ENCODE peak calls at places on chromosomes 7 and 10, in four cellular contexts. G is K562, L is IMR-90, K is GM12878. Q is an unnamed sample.

GRCh38 chr10:104077282-104078151 is 8.2 kb downstream of the COL17A1 start:
- DNase-seq in G (no peak), L (no peak), K (no peak), Q (peak)

GRCh38 chr10:103540722-103541121 is 47.2 kb downstream of the NEURL1 start:
- DNase-seq in G (no peak), L (peak), K (no peak), Q (no peak)

GRCh38 chr7:111324228-111324627 is 233.3 kb downstream of the LRRN3 start:
- DNase-seq in G (no peak), L (no peak), K (peak), Q (no peak)

GRCh38 chr10:89115876-89116627 is 91.1 kb downstream of the CH25H start:
- DNase-seq in G (no peak), L (peak), K (no peak), Q (peak)

GRCh38 chr10:92590623-92591549 is 2.0 kb upstream of the KIF11 start:
- DNase-seq in G (peak), L (peak), K (no peak), Q (peak)

GRCh38 chr7:151088856-151089699 is 2.8 kb downstream of the AGAP3 start:
- DNase-seq in G (no peak), L (peak), K (no peak), Q (peak)

GRCh38 chr10:112946649-112947048 is 3.4 kb upstream of the TCF7L2 start:
- DNase-seq in G (no peak), L (no peak), K (no peak), Q (no peak)

GRCh38 chr7:92366730-92367129 is 80.6 kb upstream of the GATAD1 start:
- DNase-seq in G (no peak), L (peak), K (no peak), Q (no peak)

GRCh38 chr7:151212626-151213025 is 2.3 kb upstream of the H2BK1 start:
- DNase-seq in G (no peak), L (no peak), K (no peak), Q (no peak)

GRCh38 chr7:32043688-32044087 is 26.5 kb downstream of the PDE1C start:
- DNase-seq in G (no peak), L (peak), K (no peak), Q (no peak)
- TF ChIP-seq FOS in G (no peak), L (peak), K (no peak), Q (no peak)

GRCh38 chr7:87599336-87599735 is 1.3 kb downstream of the ABCB1 start:
- DNase-seq in G (no peak), L (no peak), K (peak), Q (no peak)

GRCh38 chr7:87596136-87596535 is 4.5 kb downstream of the ABCB1 start:
- DNase-seq in G (no peak), L (no peak), K (no peak), Q (no peak)

GRCh38 chr7:87600130-87601124 is at the start of gene ABCB1:
- DNase-seq in G (no peak), L (peak), K (no peak), Q (peak)

GRCh38 chr7:87598234-87599009 is 2.3 kb downstream of the ABCB1 start:
- DNase-seq in G (no peak), L (no peak), K (no peak), Q (no peak)

DNA sequence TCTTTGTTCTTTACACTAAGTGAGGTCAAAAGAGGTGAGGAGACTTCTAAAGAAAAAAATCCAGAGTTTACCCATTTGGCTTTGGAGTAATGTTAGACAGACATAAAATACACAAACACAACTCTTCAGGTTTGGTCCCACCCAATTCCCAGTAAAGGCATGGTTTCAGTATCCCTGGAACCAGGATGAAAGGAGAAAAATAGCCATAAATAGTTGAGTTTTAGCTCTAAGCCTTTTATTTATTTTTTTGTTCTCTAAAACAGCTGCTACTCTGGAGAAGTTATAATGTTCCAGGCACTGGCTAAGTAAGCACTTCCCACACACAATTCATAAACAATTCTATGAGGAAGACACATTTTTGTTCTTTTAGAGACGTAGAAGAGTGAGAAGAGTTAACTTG is 4.0 kb downstream of the ABCB1 start:
- DNase-seq in G (no peak), L (no peak), K (no peak), Q (no peak)
- H2AFZ ChIP-seq in G (no peak), L (no peak), K (no peak), Q (no peak)

DNA sequence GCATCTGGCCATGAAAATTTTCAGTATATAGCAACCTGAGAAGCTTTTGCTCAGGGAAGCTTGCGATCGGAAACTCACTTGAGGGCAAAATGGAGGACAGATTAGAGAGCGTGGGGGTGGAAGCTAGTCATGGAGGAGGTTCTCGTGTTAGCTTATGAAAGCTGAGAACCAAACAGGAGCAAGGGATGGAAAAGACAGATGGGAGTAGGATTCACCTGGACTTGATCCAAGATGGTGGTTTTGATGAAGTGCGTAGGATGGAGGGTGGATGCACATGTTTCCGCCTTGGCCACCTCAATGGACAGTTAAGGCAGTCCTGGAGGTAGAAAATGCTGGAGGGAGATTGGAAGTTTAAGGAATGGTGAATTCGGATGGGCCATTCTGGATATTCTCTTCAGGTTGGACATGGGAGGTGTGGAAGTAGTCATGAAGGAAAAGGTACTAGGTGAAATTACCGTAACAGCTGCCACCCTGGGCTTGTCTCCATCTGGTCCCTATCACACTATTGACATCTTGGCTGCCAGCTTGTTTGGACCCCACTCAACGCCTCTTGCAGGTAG is 6.3 kb upstream of the C10orf95 start:
- DNase-seq in G (no peak), L (no peak), K (no peak), Q (no peak)
- H3K9ac ChIP-seq in G (no peak), L (no peak), K (no peak), Q (no peak)

DNA sequence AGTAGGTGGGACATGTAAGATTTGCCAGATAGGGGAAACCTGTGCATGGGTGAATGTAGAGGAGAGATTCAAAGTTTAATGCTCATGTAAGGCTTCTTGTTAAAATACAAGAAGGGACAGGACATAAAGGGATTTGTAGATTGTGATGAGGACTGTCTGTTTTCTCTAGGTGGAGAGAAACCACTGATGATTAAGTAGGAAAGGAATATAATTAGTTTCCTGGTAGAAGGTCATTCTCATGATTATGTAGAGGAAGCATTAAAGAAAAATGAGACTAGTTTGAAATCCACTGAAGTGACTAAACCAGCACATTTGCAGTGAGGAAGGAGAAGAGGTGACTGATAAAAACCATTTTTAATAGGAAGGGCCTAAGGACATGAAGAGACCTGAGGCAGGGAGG is 19.6 kb upstream of the MACC1 start:
- DNase-seq in G (no peak), L (peak), K (no peak), Q (no peak)
- TF ChIP-seq FOS in G (no peak), L (no peak), K (no peak), Q (peak)

GRCh38 chr10:117165557-117166419 is 27.7 kb upstream of the VAX1 start:
- DNase-seq in G (peak), L (peak), K (no peak), Q (peak)

GRCh38 chr10:117166420-117167345 is 28.6 kb upstream of the VAX1 start:
- DNase-seq in G (no peak), L (no peak), K (no peak), Q (no peak)

GRCh38 chr10:117168729-117169128 is 28.6 kb upstream of the KCNK18 start:
- DNase-seq in G (no peak), L (no peak), K (no peak), Q (no peak)

GRCh38 chr10:117168135-117168674 is 29.1 kb upstream of the KCNK18 start:
- DNase-seq in G (peak), L (peak), K (no peak), Q (peak)

GRCh38 chr10:117167346-117168134 is 29.5 kb upstream of the VAX1 start:
- DNase-seq in G (no peak), L (no peak), K (no peak), Q (no peak)
- H2AFZ ChIP-seq in G (peak), L (peak), K (no peak), Q (peak)

Q was measured in endothelial cell of umbilical vein.